ENCODE peak calls at places on chromosomes 16 and 17, in nine cellular contexts. K, T, W, M, O, B, Z, R and H are unnamed samples.

GRCh38 chr17:77286641-77287431 is 146.1 kb downstream of the SEC14L1 start:
- DNase-seq in K (peak), T (peak), W (peak), M (no peak), O (no peak), B (peak), Z (no peak), R (no peak), H (peak)

GRCh38 chr17:38825762-38826247 is 684 bp upstream of the CWC25 start:
- DNase-seq in K (no peak), T (no peak), W (no peak), M (no peak), O (no peak), B (no peak), Z (no peak), R (no peak), H (no peak)

GRCh38 chr17:77948690-77949114 is 9.8 kb upstream of the TNRC6C start:
- DNase-seq in K (peak), T (peak), W (no peak), M (no peak), O (no peak), B (peak), Z (no peak), R (no peak), H (peak)

GRCh38 chr17:77735341-77736206 is 222.9 kb upstream of the TNRC6C start:
- DNase-seq in K (peak), T (no peak), W (peak), M (no peak), O (no peak), B (peak), Z (no peak), R (no peak), H (peak)

GRCh38 chr17:50563095-50563511 is 2.6 kb downstream of the CACNA1G start:
- DNase-seq in K (no peak), T (no peak), W (no peak), M (no peak), O (no peak), B (no peak), Z (no peak), R (no peak), H (no peak)

GRCh38 chr17:41500131-41500911 is 5.1 kb downstream of the KRT13 start:
- DNase-seq in K (no peak), T (peak), W (no peak), M (no peak), O (no peak), B (peak), Z (no peak), R (no peak), H (no peak)

GRCh38 chr17:78113804-78114785 is 14.5 kb downstream of the TMC6 start:
- DNase-seq in K (no peak), T (no peak), W (no peak), M (no peak), O (no peak), B (no peak), Z (no peak), R (peak), H (no peak)

GRCh38 chr16:58459344-58460218 is 40.4 kb upstream of the NDRG4 start:
- DNase-seq in K (no peak), T (peak), W (no peak), M (no peak), O (no peak), B (peak), Z (no peak), R (no peak), H (no peak)

GRCh38 chr17:58991718-58992331 is 114.9 kb downstream of the TRIM37 start:
- DNase-seq in K (no peak), T (no peak), W (no peak), M (no peak), O (no peak), B (peak), Z (peak), R (peak), H (no peak)

GRCh38 chr16:89711601-89712475 is 8.9 kb downstream of the VPS9D1 start:
- DNase-seq in K (peak), T (peak), W (no peak), M (peak), O (peak), B (peak), Z (no peak), R (peak), H (peak)

GRCh38 chr17:32774286-32775084 is 102.4 kb downstream of the MYO1D start:
- DNase-seq in K (no peak), T (no peak), W (no peak), M (no peak), O (no peak), B (no peak), Z (no peak), R (no peak), H (no peak)

GRCh38 chr17:51115179-51115578 is 5.5 kb downstream of the SPAG9 start:
- DNase-seq in K (no peak), T (no peak), W (no peak), M (no peak), O (no peak), B (no peak), Z (no peak), R (no peak), H (no peak)

GRCh38 chr16:79845006-79845733 is 244.6 kb upstream of the MAF start:
- DNase-seq in K (no peak), T (no peak), W (no peak), M (no peak), O (no peak), B (no peak), Z (no peak), R (peak), H (no peak)

GRCh38 chr16:407253-407652 is 5.6 kb downstream of the DECR2 start:
- DNase-seq in K (no peak), T (no peak), W (no peak), M (no peak), O (no peak), B (no peak), Z (no peak), R (no peak), H (no peak)

GRCh38 chr16:21644674-21645073 is 7.7 kb downstream of the IGSF6 start:
- DNase-seq in K (no peak), T (no peak), W (no peak), M (no peak), O (no peak), B (no peak), Z (no peak), R (no peak), H (no peak)

GRCh38 chr16:57893559-57894389 is 77.2 kb downstream of the CNGB1 start:
- DNase-seq in K (no peak), T (peak), W (no peak), M (no peak), O (no peak), B (peak), Z (peak), R (no peak), H (no peak)

GRCh38 chr16:56231-56927 is 2.8 kb downstream of the SNRNP25 start:
- DNase-seq in K (no peak), T (no peak), W (no peak), M (no peak), O (no peak), B (no peak), Z (no peak), R (no peak), H (no peak)

GRCh38 chr17:5780476-5780875 is 196.2 kb upstream of the NLRP1 start:
- DNase-seq in K (no peak), T (no peak), W (no peak), M (no peak), O (no peak), B (peak), Z (no peak), R (no peak), H (no peak)

GRCh38 chr16:56872863-56873391 is 7.9 kb downstream of the SLC12A3 start:
- DNase-seq in K (no peak), T (no peak), W (peak), M (no peak), O (no peak), B (no peak), Z (no peak), R (no peak), H (no peak)

GRCh38 chr16:3461120-3461519 is 17.6 kb downstream of the NAA60 start:
- DNase-seq in K (no peak), T (no peak), W (no peak), M (no peak), O (no peak), B (no peak), Z (no peak), R (no peak), H (no peak)

GRCh38 chr16:3171855-3172593 is 16.0 kb upstream of the OR1F1 start:
- DNase-seq in K (peak), T (peak), W (no peak), M (peak), O (no peak), B (no peak), Z (no peak), R (peak), H (peak)

GRCh38 chr17:37488009-37488604 is 1.6 kb upstream of the DUSP14 start:
- DNase-seq in K (peak), T (peak), W (no peak), M (no peak), O (no peak), B (peak), Z (peak), R (peak), H (no peak)

GRCh38 chr16:79097781-79098180 is 502.8 kb downstream of the MAF start:
- DNase-seq in K (no peak), T (no peak), W (no peak), M (no peak), O (no peak), B (no peak), Z (no peak), R (no peak), H (no peak)

GRCh38 chr16:90019543-90020259 is 445 bp upstream of the DBNDD1 start:
- DNase-seq in K (peak), T (peak), W (no peak), M (peak), O (peak), B (peak), Z (no peak), R (peak), H (peak)

GRCh38 chr17:32525116-32525515 is 38.3 kb downstream of the CDK5R1 start:
- DNase-seq in K (no peak), T (no peak), W (no peak), M (no peak), O (no peak), B (peak), Z (peak), R (no peak), H (no peak)

GRCh38 chr17:81044428-81044763 is 9.4 kb downstream of the BAIAP2 start:
- DNase-seq in K (no peak), T (no peak), W (no peak), M (no peak), O (no peak), B (no peak), Z (no peak), R (no peak), H (no peak)
- TF ChIP-seq CTCF in K (no peak), T (no peak), W (no peak), M (no peak), O (no peak), B (no peak), Z (no peak), R (no peak), H (no peak)

DNA sequence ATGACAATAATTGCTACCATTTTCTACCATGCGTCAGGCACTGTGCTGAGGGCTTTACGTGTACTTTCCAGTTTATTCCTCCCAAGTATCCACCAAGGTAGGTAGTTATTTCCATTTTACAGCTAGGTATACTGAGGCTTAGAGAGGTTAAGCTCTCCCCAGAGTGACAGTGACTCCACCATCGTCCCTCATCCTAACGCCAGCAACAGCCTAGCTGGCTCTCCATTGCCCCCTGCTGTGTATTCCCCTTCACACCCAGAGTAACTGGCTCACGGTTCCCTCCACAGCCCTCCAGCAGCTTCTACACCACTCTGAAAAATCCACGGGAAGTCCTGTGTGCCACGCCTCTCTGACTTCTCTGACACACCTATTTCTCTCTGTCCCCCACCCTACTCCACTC is 7.1 kb upstream of the ASGR1 start:
- DNase-seq in K (no peak), T (peak), W (no peak), M (no peak), O (no peak), B (peak), Z (no peak), R (no peak), H (no peak)
- TF ChIP-seq CTCF in K (peak), T (no peak), W (no peak), M (no peak), O (no peak), B (peak), Z (no peak), R (peak), H (peak)

DNA sequence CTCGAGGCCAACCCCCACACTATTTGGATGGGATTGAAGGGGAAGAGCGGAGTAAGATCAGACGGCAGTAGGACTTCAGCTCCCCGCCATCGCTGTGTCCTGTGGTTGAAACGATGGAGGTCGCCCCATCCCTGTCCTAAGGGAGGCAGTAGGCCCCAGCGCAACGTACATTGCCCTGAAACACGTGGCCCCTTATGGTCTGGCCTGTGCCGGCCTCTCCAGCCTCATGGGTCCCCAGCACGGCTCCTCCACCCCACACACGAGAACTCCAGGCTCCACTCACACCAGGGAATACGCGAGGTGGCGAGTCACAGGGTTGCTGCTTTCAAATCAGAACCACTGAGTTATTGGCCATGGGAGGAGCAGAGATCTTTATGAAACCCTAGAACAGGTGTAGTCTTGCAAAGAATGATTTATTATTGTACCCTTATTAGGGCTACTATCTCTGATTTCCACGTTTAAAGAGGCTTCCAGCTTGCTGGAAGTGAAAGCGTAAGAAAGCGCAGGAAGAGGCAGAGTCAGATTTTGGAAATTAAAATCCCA is 669 bp upstream of the DCTPP1 start:
- DNase-seq in K (peak), T (peak), W (peak), M (peak), O (peak), B (no peak), Z (no peak), R (no peak), H (peak)
- TF ChIP-seq CTCF in K (no peak), T (no peak), W (no peak), M (peak), O (peak), B (no peak), Z (no peak), R (peak), H (no peak)

DNA sequence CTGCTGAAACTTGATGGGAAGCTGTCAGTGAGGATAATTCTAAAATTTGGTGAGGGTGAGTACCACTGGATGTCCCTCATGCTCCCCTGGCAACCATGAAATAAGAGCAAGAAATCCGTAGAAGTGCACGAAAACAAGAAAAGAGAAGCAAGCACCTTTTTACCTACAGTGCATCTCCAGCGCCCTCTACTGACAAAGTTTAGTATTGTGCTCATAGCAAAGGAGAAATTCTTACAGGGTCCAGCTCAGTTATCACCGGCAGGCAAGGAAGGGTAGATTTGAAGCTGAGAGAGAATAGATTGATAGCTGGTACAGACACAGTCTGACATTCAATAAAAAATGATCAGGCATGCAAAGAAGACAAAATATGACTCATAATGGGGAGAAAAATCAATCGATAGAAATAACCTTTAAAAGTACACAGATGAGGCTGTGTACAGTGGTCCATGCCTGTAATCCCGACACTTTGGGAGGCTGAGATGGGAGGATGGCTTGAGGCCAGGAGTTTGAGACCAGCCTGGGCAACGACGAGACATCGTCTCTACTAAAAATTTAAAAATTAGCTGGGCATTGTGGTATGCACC is 28.3 kb upstream of the TEX2 start:
- DNase-seq in K (no peak), T (no peak), W (no peak), M (no peak), O (no peak), B (no peak), Z (no peak), R (no peak), H (peak)
- TF ChIP-seq CTCF in K (peak), T (peak), W (peak), M (peak), O (peak), B (peak), Z (peak), R (peak), H (peak)

GRCh38 chr16:73037845-73038570 is 9.9 kb downstream of the ZFHX3 start:
- DNase-seq in K (peak), T (no peak), W (no peak), M (no peak), O (no peak), B (no peak), Z (no peak), R (no peak), H (peak)

GRCh38 chr16:73037331-73037745 is 10.6 kb downstream of the ZFHX3 start:
- DNase-seq in K (peak), T (no peak), W (peak), M (no peak), O (no peak), B (no peak), Z (no peak), R (no peak), H (peak)

GRCh38 chr16:73033271-73033998 is 14.5 kb downstream of the ZFHX3 start:
- DNase-seq in K (no peak), T (no peak), W (no peak), M (peak), O (no peak), B (no peak), Z (no peak), R (no peak), H (no peak)

GRCh38 chr16:73034374-73034773 is 13.6 kb downstream of the ZFHX3 start:
- DNase-seq in K (no peak), T (no peak), W (no peak), M (no peak), O (no peak), B (no peak), Z (no peak), R (peak), H (no peak)

DNA sequence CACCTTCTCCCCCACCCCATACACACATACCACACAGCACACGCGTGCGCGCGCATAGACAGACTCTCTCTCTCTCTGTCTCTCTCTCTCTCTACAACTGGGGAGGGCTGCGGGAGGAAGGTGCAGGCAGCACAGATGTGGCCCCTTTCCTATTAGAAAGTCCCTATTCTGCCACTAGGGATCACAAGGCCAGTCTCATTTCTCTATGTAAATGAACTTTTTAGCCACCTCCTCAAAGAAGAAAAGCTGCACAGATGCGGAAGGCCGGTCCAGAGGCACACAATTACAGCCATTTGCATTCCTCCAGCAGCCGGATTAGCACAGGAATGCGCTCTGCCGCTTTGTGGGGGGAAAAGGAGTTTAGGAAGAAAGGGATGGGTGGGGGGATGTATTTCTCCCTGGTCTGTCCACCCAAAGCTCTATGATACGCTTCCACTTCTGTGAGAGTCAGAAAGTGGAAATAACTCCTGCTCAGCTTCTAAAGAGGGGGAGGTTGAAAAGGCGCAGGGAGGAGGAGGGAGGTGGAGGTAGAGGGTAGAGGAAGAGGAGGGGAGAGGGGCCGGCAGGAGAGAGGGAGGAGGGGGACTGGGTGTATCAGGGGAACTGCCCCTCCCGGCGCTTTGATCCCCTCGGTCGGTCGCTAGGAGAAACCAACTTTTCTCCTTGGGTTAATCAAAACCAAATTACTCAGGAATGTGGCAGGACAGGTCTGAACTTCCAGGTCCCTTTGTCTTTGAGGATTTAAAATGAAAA is 11.7 kb downstream of the ZFHX3 start:
- DNase-seq in K (no peak), T (no peak), W (no peak), M (peak), O (no peak), B (no peak), Z (no peak), R (peak), H (no peak)
- TF ChIP-seq CTCF in K (no peak), T (no peak), W (no peak), M (no peak), O (no peak), B (no peak), Z (no peak), R (no peak), H (no peak)